ENCODE peak calls at places on chromosomes 6 and 20, in six cellular contexts. One of them, this sample, is unnamed.
A peak's percentile ranks its signal among the peaks of the same experiment; 100 is the strongest.

GRCh38 chr6:540490-540889 is 116.4 kb downstream of the HUS1B start:
- DNase-seq in uterus: no peak
- DNase-seq in right lobe of liver: no peak
- DNase-seq in prostate gland: no peak
- DNase-seq in heart left ventricle: no peak
- DNase-seq in HepG2: no peak
- DNase-seq in this sample: no peak

GRCh38 chr6:79967178-79967577 is 19.8 kb upstream of the ELOVL4 start:
- DNase-seq in HepG2: no peak
- DNase-seq in prostate gland: no peak
- DNase-seq in uterus: no peak
- DNase-seq in right lobe of liver: no peak
- DNase-seq in heart left ventricle: no peak
- DNase-seq in this sample: no peak

GRCh38 chr6:146110990-146111389 is 82.1 kb downstream of the GRM1 start:
- DNase-seq in HepG2: no peak
- DNase-seq in right lobe of liver: no peak
- DNase-seq in prostate gland: no peak
- DNase-seq in uterus: no peak
- DNase-seq in heart left ventricle: no peak
- DNase-seq in this sample: no peak

GRCh38 chr20:38755324-38755910 is 7.2 kb downstream of the ACTR5 start:
- DNase-seq in HepG2: no peak
- DNase-seq in prostate gland: no peak
- DNase-seq in right lobe of liver: no peak
- DNase-seq in uterus: no peak
- DNase-seq in heart left ventricle: no peak
- DNase-seq in this sample: no peak

GRCh38 chr6:111880181-111880944 is 7.1 kb upstream of the FYN start:
- DNase-seq in uterus: no peak
- DNase-seq in right lobe of liver: no peak
- DNase-seq in heart left ventricle: no peak
- DNase-seq in prostate gland: no peak
- DNase-seq in HepG2: no peak
- DNase-seq in this sample: no peak

GRCh38 chr6:156889469-156889868 is 112.3 kb downstream of the ARID1B start:
- DNase-seq in uterus: no peak
- DNase-seq in right lobe of liver: no peak
- DNase-seq in HepG2: no peak
- DNase-seq in heart left ventricle: no peak
- DNase-seq in prostate gland: no peak
- DNase-seq in this sample: no peak

GRCh38 chr6:149362289-149362688 is 37.8 kb upstream of the SUMO4 start:
- DNase-seq in heart left ventricle: no peak
- DNase-seq in right lobe of liver: no peak
- DNase-seq in uterus: no peak
- DNase-seq in prostate gland: no peak
- DNase-seq in HepG2: no peak
- DNase-seq in this sample: no peak

GRCh38 chr20:56987992-56988391 is 278.4 kb downstream of the BMP7 start:
- DNase-seq in heart left ventricle: no peak
- DNase-seq in prostate gland: no peak
- DNase-seq in uterus: no peak
- DNase-seq in HepG2: no peak
- DNase-seq in right lobe of liver: no peak
- DNase-seq in this sample: no peak

GRCh38 chr6:88983532-88983931 is 20.1 kb upstream of the RNGTT start:
- DNase-seq in heart left ventricle: no peak
- DNase-seq in right lobe of liver: no peak
- DNase-seq in HepG2: no peak
- DNase-seq in prostate gland: no peak
- DNase-seq in uterus: no peak
- DNase-seq in this sample: no peak

DNA sequence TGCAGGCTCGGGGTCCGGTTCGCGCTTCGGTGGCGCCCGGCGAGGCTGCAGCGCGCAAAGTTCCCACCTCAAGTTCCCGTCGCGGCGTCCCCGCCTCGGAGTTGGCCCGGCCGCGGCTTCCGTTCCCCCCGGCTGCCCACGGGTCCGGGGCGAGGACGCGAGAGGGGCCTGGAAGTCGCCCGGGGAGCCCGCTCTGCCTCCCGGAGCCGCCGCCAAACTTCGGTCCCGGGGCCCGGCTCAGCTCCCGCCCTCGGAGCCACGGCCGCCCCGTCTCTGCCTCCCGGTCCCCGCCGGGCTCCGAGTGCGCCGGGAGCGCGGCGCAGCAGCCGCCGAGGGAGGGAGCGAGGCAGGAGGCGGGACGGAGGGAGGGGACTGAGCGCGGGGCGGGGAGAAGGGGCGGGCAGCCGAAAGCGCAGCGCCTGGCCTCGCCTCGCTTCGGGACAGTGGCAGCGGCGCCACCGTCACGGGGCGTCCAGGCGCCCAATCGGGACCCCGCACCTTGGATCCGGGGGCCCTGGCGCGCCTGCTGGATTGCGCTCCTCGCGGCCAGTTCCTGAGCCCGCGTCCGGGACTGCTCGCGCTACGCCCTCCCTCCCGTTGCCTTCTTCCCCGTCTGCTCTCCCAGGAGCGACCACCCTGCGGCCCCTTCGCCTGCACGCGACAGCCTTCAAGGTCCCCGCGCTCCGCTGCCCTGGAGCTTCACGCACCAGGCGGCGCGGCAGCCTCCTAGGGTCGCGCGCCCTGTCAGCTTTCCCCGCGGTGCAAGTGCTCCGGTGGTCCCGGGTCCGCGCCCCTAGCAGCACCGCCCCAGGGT is at the start of gene KCNG1:
- DNase-seq in heart left ventricle: peak; percentile 76
- DNase-seq in prostate gland: peak; percentile 79
- DNase-seq in uterus: peak; percentile 70
- DNase-seq in right lobe of liver: peak; percentile 82
- DNase-seq in HepG2: no peak
- DNase-seq in this sample: peak; percentile 43
- H3K27me3 ChIP-seq in heart left ventricle: peaks cover 71% of the 10 kb centered on the region
- H3K27me3 ChIP-seq in prostate gland: no peaks in the 10 kb centered on the region
- H3K27me3 ChIP-seq in uterus: no peaks in the 10 kb centered on the region
- H3K27me3 ChIP-seq in right lobe of liver: peaks cover 16% of the 10 kb centered on the region
- H3K27me3 ChIP-seq in HepG2: peaks cover 81% of the 10 kb centered on the region
- H3K27me3 ChIP-seq in this sample: peaks cover 6% of the 10 kb centered on the region

DNA sequence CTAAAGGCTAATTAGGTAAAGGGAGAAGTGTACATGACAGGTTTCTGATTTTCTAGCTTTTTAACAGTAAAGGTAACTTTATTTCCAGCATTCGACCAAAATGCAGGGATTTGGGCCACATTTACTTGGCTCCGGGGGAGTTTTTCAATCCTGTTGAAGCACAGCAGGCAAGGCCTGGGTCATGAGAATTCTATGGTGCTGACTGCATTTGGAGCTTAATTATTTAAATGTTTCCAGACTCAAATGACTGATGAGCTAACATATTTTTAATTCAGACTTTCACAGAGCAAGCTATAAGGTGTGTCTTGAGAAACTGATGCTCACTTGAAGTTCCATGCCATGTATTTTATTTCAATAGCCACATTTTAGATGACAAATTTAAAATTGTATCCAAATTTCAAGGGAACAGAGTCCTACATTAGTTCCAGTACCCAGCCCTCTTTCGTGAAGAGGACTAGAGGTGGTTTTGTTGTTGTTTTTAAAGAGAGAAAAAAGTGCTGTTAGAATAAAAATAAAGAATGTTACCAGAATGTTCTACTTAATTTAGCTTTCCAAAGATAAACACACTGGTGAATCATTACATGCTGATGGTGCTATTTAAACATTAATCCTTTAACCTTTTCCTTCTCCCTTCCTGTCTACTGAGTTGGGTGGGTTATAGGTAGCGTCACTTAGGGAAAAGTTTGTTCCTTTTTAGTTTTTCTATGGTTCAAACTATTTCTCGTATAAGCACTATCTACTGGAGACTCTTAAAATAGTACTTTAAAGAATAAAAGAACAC is 82.3 kb upstream of the PHACTR2 start:
- DNase-seq in uterus: no peak
- DNase-seq in heart left ventricle: no peak
- DNase-seq in right lobe of liver: no peak
- DNase-seq in HepG2: no peak
- DNase-seq in prostate gland: no peak
- DNase-seq in this sample: no peak
- TF ChIP-seq POLR2A in uterus: no peak
- TF ChIP-seq POLR2A in heart left ventricle: no peak
- TF ChIP-seq POLR2A in right lobe of liver: no peak
- TF ChIP-seq POLR2A in HepG2: no peak
- TF ChIP-seq POLR2A in prostate gland: no peak
- TF ChIP-seq POLR2A in this sample: no peak

DNA sequence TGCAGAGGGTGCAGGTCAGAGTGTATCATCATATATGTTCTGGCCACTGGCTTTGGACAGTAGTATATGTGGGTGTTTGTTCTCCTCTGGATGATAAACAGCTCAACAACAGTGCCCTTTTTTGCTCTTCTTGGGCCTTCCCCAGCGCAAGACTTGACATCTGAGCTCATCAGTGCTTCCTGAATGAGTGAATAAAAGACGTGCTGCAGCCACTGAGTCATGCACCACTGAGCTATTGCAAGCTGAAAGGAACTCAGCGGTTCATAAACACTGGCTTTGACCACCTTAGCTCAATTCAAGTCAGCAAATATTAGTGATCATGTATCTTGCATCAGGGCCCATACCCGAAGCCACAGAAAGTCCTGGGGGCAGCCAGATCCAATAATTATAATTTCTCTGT is 105.3 kb upstream of the KCNG1 start:
- DNase-seq in right lobe of liver: no peak
- DNase-seq in HepG2: no peak
- DNase-seq in uterus: no peak
- DNase-seq in heart left ventricle: no peak
- DNase-seq in prostate gland: no peak
- DNase-seq in this sample: no peak
- H3K27me3 ChIP-seq in right lobe of liver: no peaks in the 10 kb centered on the region
- H3K27me3 ChIP-seq in HepG2: peaks cover 33% of the 10 kb centered on the region
- H3K27me3 ChIP-seq in uterus: no peaks in the 10 kb centered on the region
- H3K27me3 ChIP-seq in heart left ventricle: peaks cover 7% of the 10 kb centered on the region
- H3K27me3 ChIP-seq in prostate gland: no peaks in the 10 kb centered on the region
- H3K27me3 ChIP-seq in this sample: no peaks in the 10 kb centered on the region

GRCh38 chr6:39341942-39342341 is 19.4 kb upstream of the KCNK16 start:
- DNase-seq in heart left ventricle: no peak
- DNase-seq in HepG2: no peak
- DNase-seq in right lobe of liver: no peak
- DNase-seq in uterus: no peak
- DNase-seq in prostate gland: no peak
- DNase-seq in this sample: no peak
- TF ChIP-seq POLR2A in heart left ventricle: no peak
- TF ChIP-seq POLR2A in HepG2: no peak
- TF ChIP-seq POLR2A in right lobe of liver: no peak
- TF ChIP-seq POLR2A in uterus: no peak
- TF ChIP-seq POLR2A in prostate gland: no peak
- TF ChIP-seq POLR2A in this sample: no peak

This sample was measured in thyroid gland.